ENCODE peak calls at places on chromosomes 13 and 19, in six cellular contexts. One of them, this sample, is unnamed.

GRCh38 chr13:18943273-18943672 is 238.4 kb downstream of the TUBA3C start:
- DNase-seq in stimulated activated CD8-positive, alpha-beta memory T cell treated with anti-CD3 and anti-CD28 coated beads, Interleukin-15, amount 100 ng/mL, for 1 hour: no peak
- DNase-seq in amygdala: no peak
- DNase-seq in psoas muscle: no peak
- DNase-seq in epithelial cell of esophagus: no peak
- DNase-seq in kidney epithelial cell: no peak
- DNase-seq in this sample: no peak

GRCh38 chr13:111047326-111047725 is 67.8 kb upstream of the ARHGEF7 start:
- DNase-seq in stimulated activated CD8-positive, alpha-beta memory T cell treated with anti-CD3 and anti-CD28 coated beads, Interleukin-15, amount 100 ng/mL, for 1 hour: no peak
- DNase-seq in amygdala: no peak
- DNase-seq in psoas muscle: no peak
- DNase-seq in epithelial cell of esophagus: no peak
- DNase-seq in kidney epithelial cell: no peak
- DNase-seq in this sample: no peak

GRCh38 chr13:78827471-78827870 is 168.5 kb upstream of the OBI1 start:
- DNase-seq in stimulated activated CD8-positive, alpha-beta memory T cell treated with anti-CD3 and anti-CD28 coated beads, Interleukin-15, amount 100 ng/mL, for 1 hour: no peak
- DNase-seq in amygdala: no peak
- DNase-seq in psoas muscle: no peak
- DNase-seq in epithelial cell of esophagus: no peak
- DNase-seq in kidney epithelial cell: no peak
- DNase-seq in this sample: no peak

GRCh38 chr19:4109626-4109945 is 14.3 kb downstream of the MAP2K2 start:
- DNase-seq in stimulated activated CD8-positive, alpha-beta memory T cell treated with anti-CD3 and anti-CD28 coated beads, Interleukin-15, amount 100 ng/mL, for 1 hour: no peak
- DNase-seq in amygdala: no peak
- DNase-seq in psoas muscle: no peak
- DNase-seq in epithelial cell of esophagus: no peak
- DNase-seq in kidney epithelial cell: no peak
- DNase-seq in this sample: no peak

GRCh38 chr19:14509382-14509781 is 8.8 kb downstream of the DNAJB1 start:
- DNase-seq in stimulated activated CD8-positive, alpha-beta memory T cell treated with anti-CD3 and anti-CD28 coated beads, Interleukin-15, amount 100 ng/mL, for 1 hour: no peak
- DNase-seq in amygdala: no peak
- DNase-seq in psoas muscle: no peak
- DNase-seq in epithelial cell of esophagus: no peak
- DNase-seq in kidney epithelial cell: no peak
- DNase-seq in this sample: no peak

GRCh38 chr19:47144630-47145029 is 14.0 kb downstream of the SAE1 start:
- DNase-seq in stimulated activated CD8-positive, alpha-beta memory T cell treated with anti-CD3 and anti-CD28 coated beads, Interleukin-15, amount 100 ng/mL, for 1 hour: no peak
- DNase-seq in amygdala: no peak
- DNase-seq in psoas muscle: no peak
- DNase-seq in epithelial cell of esophagus: no peak
- DNase-seq in kidney epithelial cell: no peak
- DNase-seq in this sample: no peak

GRCh38 chr19:31223805-31224534 is 125.3 kb downstream of the TSHZ3 start:
- DNase-seq in stimulated activated CD8-positive, alpha-beta memory T cell treated with anti-CD3 and anti-CD28 coated beads, Interleukin-15, amount 100 ng/mL, for 1 hour: no peak
- DNase-seq in amygdala: no peak
- DNase-seq in psoas muscle: no peak
- DNase-seq in epithelial cell of esophagus: peak; percentile 64
- DNase-seq in kidney epithelial cell: no peak
- DNase-seq in this sample: no peak

GRCh38 chr13:44045179-44045562 is 165.5 kb downstream of the LACC1 start:
- DNase-seq in stimulated activated CD8-positive, alpha-beta memory T cell treated with anti-CD3 and anti-CD28 coated beads, Interleukin-15, amount 100 ng/mL, for 1 hour: no peak
- DNase-seq in amygdala: peak; percentile 21
- DNase-seq in psoas muscle: no peak
- DNase-seq in epithelial cell of esophagus: no peak
- DNase-seq in kidney epithelial cell: no peak
- DNase-seq in this sample: no peak

GRCh38 chr13:114118763-114119123 is 13.7 kb downstream of the RASA3 start:
- DNase-seq in stimulated activated CD8-positive, alpha-beta memory T cell treated with anti-CD3 and anti-CD28 coated beads, Interleukin-15, amount 100 ng/mL, for 1 hour: no peak
- DNase-seq in amygdala: no peak
- DNase-seq in psoas muscle: peak; percentile 17
- DNase-seq in epithelial cell of esophagus: no peak
- DNase-seq in kidney epithelial cell: peak; percentile 71
- DNase-seq in this sample: no peak

GRCh38 chr19:13117772-13118423 is at the start of gene NACC1:
- DNase-seq in stimulated activated CD8-positive, alpha-beta memory T cell treated with anti-CD3 and anti-CD28 coated beads, Interleukin-15, amount 100 ng/mL, for 1 hour: peak; percentile 60
- DNase-seq in amygdala: peak; percentile 87
- DNase-seq in psoas muscle: peak; percentile 93
- DNase-seq in epithelial cell of esophagus: peak; percentile 91
- DNase-seq in kidney epithelial cell: peak; percentile 39
- DNase-seq in this sample: peak; percentile 94

GRCh38 chr13:45861352-45861751 is 9.8 kb upstream of the SIAH3 start:
- DNase-seq in stimulated activated CD8-positive, alpha-beta memory T cell treated with anti-CD3 and anti-CD28 coated beads, Interleukin-15, amount 100 ng/mL, for 1 hour: no peak
- DNase-seq in amygdala: no peak
- DNase-seq in psoas muscle: no peak
- DNase-seq in epithelial cell of esophagus: no peak
- DNase-seq in kidney epithelial cell: no peak
- DNase-seq in this sample: no peak

GRCh38 chr19:40101813-40102212 is 11.1 kb upstream of the ZNF780A start:
- DNase-seq in stimulated activated CD8-positive, alpha-beta memory T cell treated with anti-CD3 and anti-CD28 coated beads, Interleukin-15, amount 100 ng/mL, for 1 hour: no peak
- DNase-seq in amygdala: no peak
- DNase-seq in psoas muscle: no peak
- DNase-seq in epithelial cell of esophagus: no peak
- DNase-seq in kidney epithelial cell: no peak
- DNase-seq in this sample: no peak

GRCh38 chr19:18790566-18791314 is at the start of gene COMP:
- DNase-seq in stimulated activated CD8-positive, alpha-beta memory T cell treated with anti-CD3 and anti-CD28 coated beads, Interleukin-15, amount 100 ng/mL, for 1 hour: no peak
- DNase-seq in amygdala: no peak
- DNase-seq in psoas muscle: no peak
- DNase-seq in epithelial cell of esophagus: no peak
- DNase-seq in kidney epithelial cell: no peak
- DNase-seq in this sample: no peak

GRCh38 chr13:83613524-83613923 is 268.8 kb downstream of the SLITRK1 start:
- DNase-seq in stimulated activated CD8-positive, alpha-beta memory T cell treated with anti-CD3 and anti-CD28 coated beads, Interleukin-15, amount 100 ng/mL, for 1 hour: no peak
- DNase-seq in amygdala: no peak
- DNase-seq in psoas muscle: no peak
- DNase-seq in epithelial cell of esophagus: no peak
- DNase-seq in kidney epithelial cell: no peak
- DNase-seq in this sample: no peak

GRCh38 chr19:5113101-5113557 is 144.2 kb downstream of the KDM4B start:
- DNase-seq in stimulated activated CD8-positive, alpha-beta memory T cell treated with anti-CD3 and anti-CD28 coated beads, Interleukin-15, amount 100 ng/mL, for 1 hour: no peak
- DNase-seq in amygdala: no peak
- DNase-seq in psoas muscle: no peak
- DNase-seq in epithelial cell of esophagus: no peak
- DNase-seq in kidney epithelial cell: no peak
- DNase-seq in this sample: no peak

GRCh38 chr13:90447735-90448103 is 899.8 kb upstream of the MIR17HG start:
- DNase-seq in stimulated activated CD8-positive, alpha-beta memory T cell treated with anti-CD3 and anti-CD28 coated beads, Interleukin-15, amount 100 ng/mL, for 1 hour: no peak
- DNase-seq in amygdala: no peak
- DNase-seq in psoas muscle: no peak
- DNase-seq in epithelial cell of esophagus: peak; percentile 78
- DNase-seq in kidney epithelial cell: peak; percentile 73
- DNase-seq in this sample: no peak

GRCh38 chr19:53873451-53874383 is 6.0 kb downstream of the MYADM start:
- DNase-seq in stimulated activated CD8-positive, alpha-beta memory T cell treated with anti-CD3 and anti-CD28 coated beads, Interleukin-15, amount 100 ng/mL, for 1 hour: no peak
- DNase-seq in amygdala: no peak
- DNase-seq in psoas muscle: no peak
- DNase-seq in epithelial cell of esophagus: no peak
- DNase-seq in kidney epithelial cell: no peak
- DNase-seq in this sample: no peak

GRCh38 chr13:47004552-47004951 is 107.7 kb upstream of the HTR2A start:
- DNase-seq in stimulated activated CD8-positive, alpha-beta memory T cell treated with anti-CD3 and anti-CD28 coated beads, Interleukin-15, amount 100 ng/mL, for 1 hour: no peak
- DNase-seq in amygdala: no peak
- DNase-seq in psoas muscle: no peak
- DNase-seq in epithelial cell of esophagus: peak; percentile 45
- DNase-seq in kidney epithelial cell: no peak
- DNase-seq in this sample: no peak

GRCh38 chr19:409515-410242 is 732 bp upstream of the C2CD4C start:
- DNase-seq in stimulated activated CD8-positive, alpha-beta memory T cell treated with anti-CD3 and anti-CD28 coated beads, Interleukin-15, amount 100 ng/mL, for 1 hour: no peak
- DNase-seq in amygdala: no peak
- DNase-seq in psoas muscle: no peak
- DNase-seq in epithelial cell of esophagus: no peak
- DNase-seq in kidney epithelial cell: no peak
- DNase-seq in this sample: peak; percentile 45

GRCh38 chr19:35718345-35719041 is 690 bp downstream of the KMT2B start:
- DNase-seq in stimulated activated CD8-positive, alpha-beta memory T cell treated with anti-CD3 and anti-CD28 coated beads, Interleukin-15, amount 100 ng/mL, for 1 hour: no peak
- DNase-seq in amygdala: no peak
- DNase-seq in psoas muscle: peak; percentile 40
- DNase-seq in epithelial cell of esophagus: peak; percentile 35
- DNase-seq in kidney epithelial cell: no peak
- DNase-seq in this sample: peak; percentile 72

GRCh38 chr19:53015730-53016129 is 2.0 kb downstream of the ERVV-1 start:
- DNase-seq in stimulated activated CD8-positive, alpha-beta memory T cell treated with anti-CD3 and anti-CD28 coated beads, Interleukin-15, amount 100 ng/mL, for 1 hour: no peak
- DNase-seq in amygdala: no peak
- DNase-seq in psoas muscle: no peak
- DNase-seq in epithelial cell of esophagus: no peak
- DNase-seq in kidney epithelial cell: no peak
- DNase-seq in this sample: no peak

GRCh38 chr13:75761373-75761772 is 125.2 kb downstream of the LMO7 start:
- DNase-seq in stimulated activated CD8-positive, alpha-beta memory T cell treated with anti-CD3 and anti-CD28 coated beads, Interleukin-15, amount 100 ng/mL, for 1 hour: no peak
- DNase-seq in amygdala: no peak
- DNase-seq in psoas muscle: no peak
- DNase-seq in epithelial cell of esophagus: no peak
- DNase-seq in kidney epithelial cell: no peak
- DNase-seq in this sample: no peak

GRCh38 chr13:44075113-44075512 is 195.4 kb downstream of the LACC1 start:
- DNase-seq in stimulated activated CD8-positive, alpha-beta memory T cell treated with anti-CD3 and anti-CD28 coated beads, Interleukin-15, amount 100 ng/mL, for 1 hour: no peak
- DNase-seq in amygdala: no peak
- DNase-seq in psoas muscle: no peak
- DNase-seq in epithelial cell of esophagus: no peak
- DNase-seq in kidney epithelial cell: no peak
- DNase-seq in this sample: no peak

GRCh38 chr13:30125422-30126073 is 181.8 kb downstream of the KATNAL1 start:
- DNase-seq in stimulated activated CD8-positive, alpha-beta memory T cell treated with anti-CD3 and anti-CD28 coated beads, Interleukin-15, amount 100 ng/mL, for 1 hour: no peak
- DNase-seq in amygdala: no peak
- DNase-seq in psoas muscle: no peak
- DNase-seq in epithelial cell of esophagus: peak; percentile 91
- DNase-seq in kidney epithelial cell: peak; percentile 84
- DNase-seq in this sample: no peak

GRCh38 chr19:1590641-1591397 is 1.8 kb downstream of the MBD3 start:
- DNase-seq in stimulated activated CD8-positive, alpha-beta memory T cell treated with anti-CD3 and anti-CD28 coated beads, Interleukin-15, amount 100 ng/mL, for 1 hour: no peak
- DNase-seq in amygdala: no peak
- DNase-seq in psoas muscle: no peak
- DNase-seq in epithelial cell of esophagus: peak; percentile 46
- DNase-seq in kidney epithelial cell: no peak
- DNase-seq in this sample: no peak